ENCODE peak calls at places on chromosomes 1 and 21, in seven cellular contexts. One of them, this sample, is unnamed.

GRCh38 chr1:220808501-220809186 is 21.9 kb downstream of the MTARC1 start:
- DNase-seq in IMR-90: no peak
- DNase-seq in mesenchymal stem cell: peak; percentile 67
- DNase-seq in H9: no peak
- DNase-seq in mesendoderm: no peak
- DNase-seq in trophoblast cell: no peak
- DNase-seq in H1: no peak
- DNase-seq in this sample: no peak

GRCh38 chr1:167713330-167714081 is 8.3 kb upstream of the MPZL1 start:
- DNase-seq in IMR-90: peak; percentile 24
- DNase-seq in mesenchymal stem cell: peak; percentile 54
- DNase-seq in H9: peak; percentile 59
- DNase-seq in mesendoderm: peak; percentile 62
- DNase-seq in trophoblast cell: no peak
- DNase-seq in H1: no peak
- DNase-seq in this sample: peak; percentile 32

GRCh38 chr1:46150085-46150484 is 17.7 kb upstream of the PIK3R3 start:
- DNase-seq in IMR-90: no peak
- DNase-seq in mesenchymal stem cell: no peak
- DNase-seq in H9: no peak
- DNase-seq in mesendoderm: no peak
- DNase-seq in trophoblast cell: no peak
- DNase-seq in H1: no peak
- DNase-seq in this sample: no peak

GRCh38 chr1:225872075-225872430 is 10.1 kb downstream of the TMEM63A start:
- DNase-seq in IMR-90: peak; percentile 27
- DNase-seq in mesenchymal stem cell: no peak
- DNase-seq in H9: no peak
- DNase-seq in mesendoderm: no peak
- DNase-seq in trophoblast cell: no peak
- DNase-seq in H1: no peak
- DNase-seq in this sample: no peak

GRCh38 chr1:164675342-164675904 is 116.4 kb downstream of the PBX1 start:
- DNase-seq in IMR-90: peak; percentile 17
- DNase-seq in mesenchymal stem cell: no peak
- DNase-seq in H9: no peak
- DNase-seq in mesendoderm: no peak
- DNase-seq in trophoblast cell: no peak
- DNase-seq in H1: no peak
- DNase-seq in this sample: no peak

GRCh38 chr1:226510453-226510852 is 38.1 kb upstream of the STUM start:
- DNase-seq in IMR-90: no peak
- DNase-seq in mesenchymal stem cell: no peak
- DNase-seq in H9: peak; percentile 6
- DNase-seq in mesendoderm: no peak
- DNase-seq in trophoblast cell: no peak
- DNase-seq in H1: no peak
- DNase-seq in this sample: no peak

GRCh38 chr1:223849352-223849751 is 3.6 kb upstream of the TP53BP2 start:
- DNase-seq in IMR-90: no peak
- DNase-seq in mesenchymal stem cell: no peak
- DNase-seq in H9: no peak
- DNase-seq in mesendoderm: no peak
- DNase-seq in trophoblast cell: no peak
- DNase-seq in H1: no peak
- DNase-seq in this sample: no peak

GRCh38 chr1:247448107-247448778 is 9.7 kb downstream of the OR2B11 start:
- DNase-seq in IMR-90: peak; percentile 31
- DNase-seq in mesenchymal stem cell: peak; percentile 49
- DNase-seq in H9: peak; percentile 86
- DNase-seq in mesendoderm: peak; percentile 88
- DNase-seq in trophoblast cell: peak; percentile 35
- DNase-seq in H1: peak; percentile 23
- DNase-seq in this sample: peak; percentile 55

GRCh38 chr1:207811920-207812720 is 60.3 kb downstream of the CD46 start:
- DNase-seq in IMR-90: peak; percentile 32
- DNase-seq in mesenchymal stem cell: no peak
- DNase-seq in H9: peak; percentile 59
- DNase-seq in mesendoderm: peak; percentile 56
- DNase-seq in trophoblast cell: peak; percentile 35
- DNase-seq in H1: no peak
- DNase-seq in this sample: no peak

GRCh38 chr1:153881764-153882163 is 41.0 kb downstream of the GATAD2B start:
- DNase-seq in IMR-90: peak; percentile 62
- DNase-seq in mesenchymal stem cell: no peak
- DNase-seq in H9: no peak
- DNase-seq in mesendoderm: no peak
- DNase-seq in trophoblast cell: no peak
- DNase-seq in H1: no peak
- DNase-seq in this sample: no peak

GRCh38 chr1:26696645-26697440 is 1.0 kb downstream of the ARID1A start:
- DNase-seq in IMR-90: no peak
- DNase-seq in mesenchymal stem cell: peak; percentile 35
- DNase-seq in H9: no peak
- DNase-seq in mesendoderm: no peak
- DNase-seq in trophoblast cell: no peak
- DNase-seq in H1: no peak
- DNase-seq in this sample: no peak

GRCh38 chr1:154787171-154787570 is 82.9 kb downstream of the KCNN3 start:
- DNase-seq in IMR-90: no peak
- DNase-seq in mesenchymal stem cell: no peak
- DNase-seq in H9: no peak
- DNase-seq in mesendoderm: no peak
- DNase-seq in trophoblast cell: no peak
- DNase-seq in H1: no peak
- DNase-seq in this sample: no peak

GRCh38 chr1:239719642-239720258 is 333.4 kb downstream of the CHRM3 start:
- DNase-seq in IMR-90: no peak
- DNase-seq in mesenchymal stem cell: no peak
- DNase-seq in H9: no peak
- DNase-seq in mesendoderm: no peak
- DNase-seq in trophoblast cell: no peak
- DNase-seq in H1: no peak
- DNase-seq in this sample: no peak

GRCh38 chr1:10787274-10787673 is 9.2 kb downstream of the CASZ1 start:
- DNase-seq in IMR-90: no peak
- DNase-seq in mesenchymal stem cell: no peak
- DNase-seq in H9: no peak
- DNase-seq in mesendoderm: no peak
- DNase-seq in trophoblast cell: no peak
- DNase-seq in H1: no peak
- DNase-seq in this sample: no peak

GRCh38 chr1:119808491-119808890 is 2.8 kb downstream of the REG4 start:
- DNase-seq in IMR-90: peak; percentile 62
- DNase-seq in mesenchymal stem cell: no peak
- DNase-seq in H9: no peak
- DNase-seq in mesendoderm: no peak
- DNase-seq in trophoblast cell: no peak
- DNase-seq in H1: no peak
- DNase-seq in this sample: no peak

DNA sequence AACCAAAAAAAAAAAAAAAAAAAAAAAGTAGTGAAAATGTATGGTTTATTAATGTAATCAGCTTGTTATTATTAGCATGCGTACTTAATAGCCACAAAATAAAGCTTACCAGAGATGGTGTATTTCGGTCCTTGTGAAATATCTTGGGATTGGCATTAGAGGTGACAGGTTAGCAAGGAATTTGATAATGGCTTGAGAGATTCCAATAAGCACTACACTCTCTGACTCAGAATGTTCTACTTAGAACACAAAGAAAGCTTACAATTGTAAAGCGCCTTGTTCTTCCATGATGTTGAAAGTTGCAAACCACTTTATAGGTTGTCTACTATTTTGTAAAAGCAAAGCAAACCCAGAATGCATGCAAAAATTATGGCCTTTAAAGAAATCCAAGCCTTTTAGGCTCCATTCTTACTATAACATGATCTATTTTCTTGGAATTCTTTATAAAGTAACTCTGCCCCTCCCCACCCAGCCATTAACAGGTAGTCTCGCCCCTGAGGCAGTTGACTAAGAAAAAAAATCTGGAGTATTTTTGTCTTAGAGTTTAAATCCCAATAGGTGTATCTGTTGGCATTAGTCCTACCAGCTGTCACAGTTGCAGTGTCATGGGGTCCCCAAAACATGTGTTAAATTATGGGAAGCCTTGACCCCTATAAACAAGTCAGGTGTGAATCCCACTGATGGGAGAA is 129.2 kb downstream of the DHRS3 start:
- DNase-seq in IMR-90: peak; percentile 61
- DNase-seq in mesenchymal stem cell: no peak
- DNase-seq in H9: no peak
- DNase-seq in mesendoderm: peak; percentile 59
- DNase-seq in trophoblast cell: no peak
- DNase-seq in H1: no peak
- DNase-seq in this sample: no peak
- H2AK5ac ChIP-seq in IMR-90: no peak overlapping the region
- H2AK5ac ChIP-seq in mesenchymal stem cell: no peak overlapping the region
- H2AK5ac ChIP-seq in H9: no peak overlapping the region
- H2AK5ac ChIP-seq in mesendoderm: no peak overlapping the region
- H2AK5ac ChIP-seq in trophoblast cell: no peak overlapping the region
- H2AK5ac ChIP-seq in H1: no peak overlapping the region
- H2AK5ac ChIP-seq in this sample: no peak overlapping the region

GRCh38 chr1:93733340-93733739 is 51.7 kb upstream of the BCAR3 start:
- DNase-seq in IMR-90: no peak
- DNase-seq in mesenchymal stem cell: no peak
- DNase-seq in H9: no peak
- DNase-seq in mesendoderm: no peak
- DNase-seq in trophoblast cell: no peak
- DNase-seq in H1: no peak
- DNase-seq in this sample: no peak

GRCh38 chr1:93738075-93738622 is 56.5 kb upstream of the BCAR3 start:
- DNase-seq in IMR-90: peak; percentile 90
- DNase-seq in mesenchymal stem cell: peak; percentile 35
- DNase-seq in H9: no peak
- DNase-seq in mesendoderm: no peak
- DNase-seq in trophoblast cell: peak; percentile 63
- DNase-seq in H1: no peak
- DNase-seq in this sample: no peak

GRCh38 chr1:93735722-93736121 is 54.1 kb upstream of the BCAR3 start:
- DNase-seq in IMR-90: peak; percentile 90
- DNase-seq in mesenchymal stem cell: peak; percentile 86
- DNase-seq in H9: no peak
- DNase-seq in mesendoderm: no peak
- DNase-seq in trophoblast cell: peak; percentile 79
- DNase-seq in H1: no peak
- DNase-seq in this sample: no peak

GRCh38 chr1:93732514-93732913 is 50.9 kb upstream of the BCAR3 start:
- DNase-seq in IMR-90: no peak
- DNase-seq in mesenchymal stem cell: no peak
- DNase-seq in H9: no peak
- DNase-seq in mesendoderm: peak; percentile 51
- DNase-seq in trophoblast cell: no peak
- DNase-seq in H1: no peak
- DNase-seq in this sample: no peak

DNA sequence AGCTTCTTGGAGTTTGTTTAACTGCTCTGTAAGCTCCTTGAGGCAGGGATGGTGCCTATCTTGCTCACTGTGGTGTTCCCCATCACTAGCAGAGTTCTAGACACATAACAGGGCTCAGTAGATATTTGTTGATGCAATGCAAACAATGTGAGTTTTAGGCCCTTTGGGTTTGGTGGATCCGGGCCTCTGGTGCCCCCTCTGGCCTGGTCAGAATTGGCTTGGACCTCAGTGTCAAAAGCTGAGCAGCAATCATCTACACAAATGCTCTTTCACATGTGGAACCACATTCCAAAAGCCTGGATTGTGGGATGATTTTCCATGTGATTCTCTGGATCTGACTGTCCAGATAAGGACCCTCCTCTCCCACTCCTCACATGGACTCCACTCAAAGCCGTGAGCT is 53.4 kb upstream of the BCAR3 start:
- DNase-seq in IMR-90: no peak
- DNase-seq in mesenchymal stem cell: no peak
- DNase-seq in H9: no peak
- DNase-seq in mesendoderm: peak; percentile 33
- DNase-seq in trophoblast cell: no peak
- DNase-seq in H1: no peak
- DNase-seq in this sample: no peak
- H2AK5ac ChIP-seq in IMR-90: peak overlapping the region; percentile 62
- H2AK5ac ChIP-seq in mesenchymal stem cell: peak overlapping the region; percentile 28
- H2AK5ac ChIP-seq in H9: no peak overlapping the region
- H2AK5ac ChIP-seq in mesendoderm: no peak overlapping the region
- H2AK5ac ChIP-seq in trophoblast cell: no peak overlapping the region
- H2AK5ac ChIP-seq in H1: no peak overlapping the region
- H2AK5ac ChIP-seq in this sample: no peak overlapping the region

DNA sequence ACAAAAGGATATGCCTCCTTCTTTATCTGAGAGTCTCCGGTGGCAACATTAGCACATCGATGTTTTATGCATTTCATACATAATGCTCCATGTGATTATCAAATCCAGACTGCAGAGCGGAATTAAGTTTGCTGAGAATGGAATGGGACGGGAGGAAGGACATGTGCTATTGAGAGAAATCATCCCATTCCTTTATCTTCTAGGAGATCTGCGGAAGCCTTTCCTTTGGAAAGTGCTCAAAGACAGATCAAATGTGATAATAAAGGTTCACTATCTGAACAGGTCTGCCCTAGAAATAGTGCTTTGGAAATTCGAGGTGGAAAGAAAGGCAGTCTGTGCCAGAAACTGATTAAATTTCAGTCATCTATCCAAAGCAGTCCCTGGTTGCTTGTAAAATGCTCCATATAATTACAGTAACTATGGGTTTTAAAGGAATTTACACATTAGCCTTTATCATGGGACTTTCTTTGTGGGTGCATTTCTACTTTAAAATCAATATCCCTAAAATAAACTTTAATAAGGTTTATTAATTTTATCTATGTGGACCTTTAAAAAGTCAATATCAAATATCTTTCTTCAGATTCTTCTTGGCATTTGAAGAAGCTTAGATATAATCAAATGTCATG is 473.5 kb upstream of the ADGRL2 start:
- DNase-seq in IMR-90: no peak
- DNase-seq in mesenchymal stem cell: no peak
- DNase-seq in H9: no peak
- DNase-seq in mesendoderm: no peak
- DNase-seq in trophoblast cell: no peak
- DNase-seq in H1: no peak
- DNase-seq in this sample: no peak
- H2AK5ac ChIP-seq in IMR-90: no peak overlapping the region
- H2AK5ac ChIP-seq in mesenchymal stem cell: no peak overlapping the region
- H2AK5ac ChIP-seq in H9: no peak overlapping the region
- H2AK5ac ChIP-seq in mesendoderm: no peak overlapping the region
- H2AK5ac ChIP-seq in trophoblast cell: no peak overlapping the region
- H2AK5ac ChIP-seq in H1: no peak overlapping the region
- H2AK5ac ChIP-seq in this sample: no peak overlapping the region

DNA sequence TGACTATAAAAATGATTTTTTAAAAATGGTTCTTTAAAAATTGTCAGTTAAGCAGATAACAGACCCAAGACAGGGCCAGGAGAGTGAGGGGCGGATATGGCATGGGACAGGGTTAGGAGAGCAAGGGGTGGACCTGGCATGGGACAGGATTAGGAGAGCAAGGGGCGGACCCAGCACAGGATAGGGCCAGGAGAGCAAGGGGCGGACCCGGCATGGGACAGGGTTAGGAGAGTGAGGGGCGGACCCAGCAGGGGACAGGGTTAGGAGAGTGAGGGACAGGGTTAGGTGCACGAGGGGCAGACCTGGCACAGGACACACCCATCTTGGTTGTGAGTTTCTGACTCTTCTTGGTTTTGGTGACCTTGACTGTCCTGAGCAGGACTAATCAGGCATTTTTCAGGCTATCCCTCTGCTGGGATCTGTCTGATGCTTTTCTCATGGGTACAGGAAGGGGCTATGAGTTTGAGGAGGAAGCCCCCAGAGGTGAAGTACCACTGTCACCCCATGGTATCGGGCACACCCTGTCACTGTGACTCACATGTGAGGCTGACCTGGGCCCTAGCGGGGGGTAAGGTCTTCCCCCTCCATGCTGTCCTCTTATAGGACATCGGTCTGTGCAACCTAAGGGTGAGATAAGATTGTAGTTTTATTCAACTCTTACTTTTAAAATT is 159.0 kb upstream of the COL6A1 start:
- DNase-seq in IMR-90: no peak
- DNase-seq in mesenchymal stem cell: no peak
- DNase-seq in H9: peak; percentile 74
- DNase-seq in mesendoderm: peak; percentile 32
- DNase-seq in trophoblast cell: no peak
- DNase-seq in H1: no peak
- DNase-seq in this sample: no peak
- H2AK5ac ChIP-seq in IMR-90: peak overlapping the region; percentile 54
- H2AK5ac ChIP-seq in mesenchymal stem cell: peak overlapping the region; percentile 11
- H2AK5ac ChIP-seq in H9: no peak overlapping the region
- H2AK5ac ChIP-seq in mesendoderm: no peak overlapping the region
- H2AK5ac ChIP-seq in trophoblast cell: no peak overlapping the region
- H2AK5ac ChIP-seq in H1: no peak overlapping the region
- H2AK5ac ChIP-seq in this sample: peak overlapping the region; percentile 15